ENCODE peak calls at places on chromosome 22, in four cellular contexts. W is astrocyte of the spinal cord, N is brain microvascular endothelial cell, T is activated T-cell treated with anti-CD3 and anti-CD28 coated beads for 1 hour. M is an unnamed sample.

GRCh38 chr22:46905834-46906233 is 143.4 kb downstream of the TBC1D22A start:
- DNase-seq in W (no peak), N (no peak), T (no peak), M (no peak)

GRCh38 chr22:36808611-36809344 is 8.1 kb downstream of the PVALB start:
- DNase-seq in W (no peak), N (no peak), T (no peak), M (no peak)

GRCh38 chr22:45328822-45329535 is 19.2 kb downstream of the FAM118A start:
- DNase-seq in W (no peak), N (no peak), T (no peak), M (no peak)

GRCh38 chr22:46075764-46076531 is 74.4 kb upstream of the PPARA start:
- DNase-seq in W (no peak), N (no peak), T (no peak), M (no peak)

GRCh38 chr22:39148727-39149535 is 3.5 kb downstream of the CBX7 start:
- DNase-seq in W (no peak), N (no peak), T (peak; percentile 54), M (peak; percentile 57)

GRCh38 chr22:27705391-27706080 is 96.0 kb downstream of the MN1 start:
- DNase-seq in W (no peak), N (no peak), T (no peak), M (no peak)

GRCh38 chr22:21652547-21653545 is 10.7 kb downstream of the SDF2L1 start:
- DNase-seq in W (no peak), N (no peak), T (no peak), M (no peak)

GRCh38 chr22:46674367-46674781 is 54.2 kb downstream of the GRAMD4 start:
- DNase-seq in W (no peak), N (no peak), T (peak; percentile 90), M (peak; percentile 63)

GRCh38 chr22:30262917-30263741 is 3.5 kb downstream of the OSM start:
- DNase-seq in W (peak; percentile 56), N (no peak), T (peak; percentile 78), M (peak; percentile 83)

GRCh38 chr22:42076764-42077485 is 2.6 kb upstream of the SMDT1 start:
- DNase-seq in W (no peak), N (no peak), T (no peak), M (no peak)

GRCh38 chr22:19799322-19800190 is 39.0 kb downstream of the TBX1 start:
- DNase-seq in W (peak; percentile 94), N (peak; percentile 74), T (no peak), M (no peak)

GRCh38 chr22:23743303-23743705 is 7.6 kb downstream of the ZNF70 start:
- DNase-seq in W (no peak), N (no peak), T (no peak), M (no peak)

GRCh38 chr22:37283393-37283937 is 1.2 kb downstream of the CYTH4 start:
- DNase-seq in W (no peak), N (no peak), T (no peak), M (peak; percentile 67)

GRCh38 chr22:40965936-40966557 is 14.9 kb downstream of the RBX1 start:
- DNase-seq in W (no peak), N (no peak), T (no peak), M (no peak)

GRCh38 chr22:44394246-44395115 is 81.7 kb upstream of the SHISAL1 start:
- DNase-seq in W (no peak), N (no peak), T (no peak), M (no peak)

GRCh38 chr22:36027960-36028645 is 521 bp downstream of the RBFOX2 start:
- DNase-seq in W (peak; percentile 15), N (no peak), T (no peak), M (peak; percentile 3)

GRCh38 chr22:19962909-19963806 is 21.5 kb upstream of the TXNRD2 start:
- DNase-seq in W (no peak), N (peak; percentile 44), T (no peak), M (no peak)

GRCh38 chr22:38347944-38348750 is 30.9 kb upstream of the CSNK1E start:
- DNase-seq in W (no peak), N (no peak), T (no peak), M (no peak)

GRCh38 chr22:18970180-18970947 is 34.3 kb upstream of the PRODH start:
- DNase-seq in W (no peak), N (no peak), T (no peak), M (no peak)

GRCh38 chr22:38429460-38430128 is 25.4 kb downstream of the KCNJ4 start:
- DNase-seq in W (peak; percentile 10), N (no peak), T (no peak), M (no peak)

GRCh38 chr22:24474221-24474620 is 20.9 kb upstream of the UPB1 start:
- DNase-seq in W (peak; percentile 89), N (peak; percentile 92), T (no peak), M (no peak)

GRCh38 chr22:39087098-39087497 is 9.9 kb upstream of the APOBEC3H start:
- DNase-seq in W (no peak), N (no peak), T (no peak), M (no peak)

GRCh38 chr22:28773461-28773867 is 969 bp downstream of the CCDC117 start:
- DNase-seq in W (peak; percentile 52), N (no peak), T (no peak), M (no peak)

GRCh38 chr22:41742918-41743317 is 43.6 kb downstream of the MEI1 start:
- DNase-seq in W (no peak), N (no peak), T (no peak), M (no peak)

GRCh38 chr22:38872831-38873248 is 824 bp upstream of the CBX6 start:
- DNase-seq in W (peak; percentile 33), N (no peak), T (no peak), M (no peak)

GRCh38 chr22:37542959-37543358 is 17.3 kb upstream of the CDC42EP1 start:
- DNase-seq in W (no peak), N (no peak), T (no peak), M (no peak)

GRCh38 chr22:37582526-37582925 is 2.6 kb upstream of the LGALS2 start:
- DNase-seq in W (no peak), N (no peak), T (no peak), M (no peak)

GRCh38 chr22:35446365-35446764 is 46.4 kb downstream of the MCM5 start:
- DNase-seq in W (peak; percentile 84), N (peak; percentile 92), T (no peak), M (no peak)

GRCh38 chr22:19959043-19959586 is 17.5 kb upstream of the TXNRD2 start:
- DNase-seq in W (peak; percentile 58), N (peak; percentile 48), T (no peak), M (no peak)

GRCh38 chr22:46472722-46473016 is 64.8 kb downstream of the CELSR1 start:
- DNase-seq in W (no peak), N (no peak), T (no peak), M (no peak)

M was measured in activated gamma-delta T cell treated with Interleukin-2 at 50 U/mL for 16 hours.